ENCODE peak calls at places on chromosomes 12 and 14, in four cellular contexts. Y is NCI-H446 treated with DMSO at 0.1 percent for 48 hours; G is activated T-helper 1 cell treated with anti-CD3 and anti-CD28 coated beads, Interleukin-2, amount 50 U/mL, for 16 hours; S is stomach. D is an unnamed sample.

GRCh38 chr12:113065126-113066007 is 8.8 kb downstream of the DTX1 start:
- DNase-seq in S (no peak), G (no peak), Y (no peak), D (no peak)

GRCh38 chr12:126233625-126234024 is 1168.4 kb downstream of the AACS start:
- DNase-seq in G (no peak), S (no peak), Y (no peak), D (no peak)

GRCh38 chr12:47991592-47991991 is 12.7 kb downstream of the COL2A1 start:
- DNase-seq in G (no peak), Y (no peak), S (no peak), D (no peak)

GRCh38 chr14:100827751-100828447 is 2.0 kb downstream of the MEG3 start:
- DNase-seq in Y (no peak), G (no peak), S (no peak), D (no peak)

GRCh38 chr14:99159341-99160340 is 112.4 kb downstream of the BCL11B start:
- DNase-seq in G (no peak), S (peak), Y (no peak), D (no peak)

GRCh38 chr14:23863836-23864235 is 89.7 kb upstream of the DHRS4 start:
- DNase-seq in G (no peak), S (no peak), Y (no peak), D (no peak)

GRCh38 chr12:24088751-24089150 is 139.3 kb upstream of the SOX5 start:
- DNase-seq in Y (no peak), S (no peak), G (no peak), D (no peak)

GRCh38 chr12:58509116-58509885 is 411.0 kb downstream of the LRIG3 start:
- DNase-seq in G (no peak), S (no peak), Y (no peak), D (no peak)

GRCh38 chr12:26017484-26018211 is 59.2 kb downstream of the RASSF8 start:
- DNase-seq in S (no peak), G (no peak), Y (no peak), D (no peak)

GRCh38 chr14:65238456-65238855 is 136.1 kb upstream of the MAX start:
- DNase-seq in Y (no peak), G (no peak), S (no peak), D (no peak)

GRCh38 chr12:53505086-53505485 is 2.2 kb downstream of the NPFF start:
- DNase-seq in Y (no peak), S (no peak), G (no peak), D (no peak)

GRCh38 chr12:49813131-49813530 is 15.1 kb downstream of the NCKAP5L start:
- DNase-seq in S (no peak), G (no peak), Y (no peak), D (no peak)

GRCh38 chr14:61570188-61570960 is 124.9 kb upstream of the HIF1A start:
- DNase-seq in G (no peak), S (no peak), Y (no peak), D (no peak)

GRCh38 chr14:61567838-61568571 is 127.3 kb upstream of the HIF1A start:
- DNase-seq in Y (no peak), G (no peak), S (no peak), D (no peak)

GRCh38 chr14:69260979-69261605 is 1.1 kb downstream of the GALNT16 start:
- DNase-seq in G (peak), Y (no peak), S (peak), D (peak)

GRCh38 chr14:103909531-103910261 is 18.6 kb upstream of the TDRD9 start:
- DNase-seq in G (no peak), Y (no peak), S (no peak), D (no peak)

GRCh38 chr14:75770635-75771034 is 109.6 kb downstream of the TTLL5 start:
- DNase-seq in G (no peak), S (no peak), Y (no peak), D (no peak)

GRCh38 chr14:84485016-84485415 is 1044.9 kb upstream of the FLRT2 start:
- DNase-seq in G (no peak), S (no peak), Y (no peak), D (no peak)

GRCh38 chr12:117119592-117120198 is 20.5 kb upstream of the TESC start:
- DNase-seq in Y (peak), G (no peak), S (no peak), D (no peak)